ENCODE peak calls at places on chromosomes 3 and 15, in seven cellular contexts. One of them, this sample, is unnamed.

GRCh38 chr3:159796744-159797143 is 191.9 kb upstream of the IL12A start:
- DNase-seq in H1: no peak
- DNase-seq in K562: no peak
- DNase-seq in HCT116: no peak
- DNase-seq in SK-N-SH: no peak
- DNase-seq in GM12878: no peak
- DNase-seq in HepG2: no peak
- DNase-seq in this sample: no peak

GRCh38 chr15:74710349-74711094 is 14.7 kb upstream of the EDC3 start:
- DNase-seq in H1: no peak
- DNase-seq in K562: no peak
- DNase-seq in HCT116: no peak
- DNase-seq in SK-N-SH: no peak
- DNase-seq in GM12878: no peak
- DNase-seq in HepG2: no peak
- DNase-seq in this sample: no peak

GRCh38 chr3:152835311-152836102 is 576 bp downstream of the P2RY1 start:
- DNase-seq in H1: peak
- DNase-seq in K562: peak
- DNase-seq in HCT116: no peak
- DNase-seq in SK-N-SH: peak
- DNase-seq in GM12878: no peak
- DNase-seq in HepG2: no peak
- DNase-seq in this sample: no peak

GRCh38 chr3:125119752-125120369 is 64.1 kb upstream of the HEG1 start:
- DNase-seq in H1: no peak
- DNase-seq in K562: no peak
- DNase-seq in HCT116: no peak
- DNase-seq in SK-N-SH: no peak
- DNase-seq in GM12878: peak
- DNase-seq in HepG2: no peak
- DNase-seq in this sample: no peak

GRCh38 chr3:132660745-132661067 is 577 bp downstream of the UBA5 start:
- DNase-seq in H1: no peak
- DNase-seq in K562: peak
- DNase-seq in HCT116: peak
- DNase-seq in SK-N-SH: peak
- DNase-seq in GM12878: no peak
- DNase-seq in HepG2: no peak
- DNase-seq in this sample: no peak

GRCh38 chr3:14451844-14452533 is 49.6 kb downstream of the SLC6A6 start:
- DNase-seq in H1: no peak
- DNase-seq in K562: no peak
- DNase-seq in HCT116: no peak
- DNase-seq in SK-N-SH: no peak
- DNase-seq in GM12878: no peak
- DNase-seq in HepG2: peak
- DNase-seq in this sample: no peak

GRCh38 chr3:37571269-37571668 is 290.4 kb upstream of the CTDSPL start:
- DNase-seq in H1: no peak
- DNase-seq in K562: no peak
- DNase-seq in HCT116: no peak
- DNase-seq in SK-N-SH: no peak
- DNase-seq in GM12878: no peak
- DNase-seq in HepG2: no peak
- DNase-seq in this sample: peak

GRCh38 chr3:23664459-23664858 is 141.3 kb upstream of the UBE2E1 start:
- DNase-seq in H1: no peak
- DNase-seq in K562: no peak
- DNase-seq in HCT116: no peak
- DNase-seq in SK-N-SH: no peak
- DNase-seq in GM12878: no peak
- DNase-seq in HepG2: no peak
- DNase-seq in this sample: no peak

GRCh38 chr3:37810788-37811187 is 50.9 kb upstream of the CTDSPL start:
- DNase-seq in H1: no peak
- DNase-seq in K562: no peak
- DNase-seq in HCT116: no peak
- DNase-seq in SK-N-SH: no peak
- DNase-seq in GM12878: no peak
- DNase-seq in HepG2: no peak
- DNase-seq in this sample: no peak

GRCh38 chr3:185629554-185630181 is 43.6 kb downstream of the SENP2 start:
- DNase-seq in H1: no peak
- DNase-seq in K562: no peak
- DNase-seq in HCT116: no peak
- DNase-seq in SK-N-SH: no peak
- DNase-seq in GM12878: peak
- DNase-seq in HepG2: no peak
- DNase-seq in this sample: no peak

GRCh38 chr3:131555456-131555855 is 52.7 kb upstream of the MRPL3 start:
- DNase-seq in H1: no peak
- DNase-seq in K562: no peak
- DNase-seq in HCT116: no peak
- DNase-seq in SK-N-SH: no peak
- DNase-seq in GM12878: no peak
- DNase-seq in HepG2: no peak
- DNase-seq in this sample: no peak

GRCh38 chr3:129305592-129306091 is 27.0 kb downstream of the HMCES start:
- DNase-seq in H1: peak
- DNase-seq in K562: peak
- DNase-seq in HCT116: no peak
- DNase-seq in SK-N-SH: no peak
- DNase-seq in GM12878: no peak
- DNase-seq in HepG2: no peak
- DNase-seq in this sample: no peak

GRCh38 chr15:95626501-95627361 is 703.8 kb upstream of the NR2F2 start:
- DNase-seq in H1: no peak
- DNase-seq in K562: no peak
- DNase-seq in HCT116: no peak
- DNase-seq in SK-N-SH: no peak
- DNase-seq in GM12878: no peak
- DNase-seq in HepG2: no peak
- DNase-seq in this sample: no peak

GRCh38 chr3:38565339-38566214 is 69.4 kb downstream of the EXOG start:
- DNase-seq in H1: no peak
- DNase-seq in K562: no peak
- DNase-seq in HCT116: no peak
- DNase-seq in SK-N-SH: no peak
- DNase-seq in GM12878: no peak
- DNase-seq in HepG2: no peak
- DNase-seq in this sample: no peak

GRCh38 chr3:99700637-99701268 is 62.4 kb downstream of the COL8A1 start:
- DNase-seq in H1: no peak
- DNase-seq in K562: no peak
- DNase-seq in HCT116: no peak
- DNase-seq in SK-N-SH: no peak
- DNase-seq in GM12878: no peak
- DNase-seq in HepG2: peak
- DNase-seq in this sample: no peak

GRCh38 chr3:136931587-136931986 is 26.2 kb upstream of the IL20RB start:
- DNase-seq in H1: no peak
- DNase-seq in K562: no peak
- DNase-seq in HCT116: no peak
- DNase-seq in SK-N-SH: no peak
- DNase-seq in GM12878: no peak
- DNase-seq in HepG2: no peak
- DNase-seq in this sample: no peak

GRCh38 chr15:79524531-79524930 is 92.4 kb downstream of the MINAR1 start:
- DNase-seq in H1: peak
- DNase-seq in K562: no peak
- DNase-seq in HCT116: no peak
- DNase-seq in SK-N-SH: no peak
- DNase-seq in GM12878: no peak
- DNase-seq in HepG2: no peak
- DNase-seq in this sample: no peak

GRCh38 chr15:68426149-68426548 is 5.8 kb downstream of the ITGA11 start:
- DNase-seq in H1: no peak
- DNase-seq in K562: no peak
- DNase-seq in HCT116: no peak
- DNase-seq in SK-N-SH: no peak
- DNase-seq in GM12878: no peak
- DNase-seq in HepG2: no peak
- DNase-seq in this sample: no peak

DNA sequence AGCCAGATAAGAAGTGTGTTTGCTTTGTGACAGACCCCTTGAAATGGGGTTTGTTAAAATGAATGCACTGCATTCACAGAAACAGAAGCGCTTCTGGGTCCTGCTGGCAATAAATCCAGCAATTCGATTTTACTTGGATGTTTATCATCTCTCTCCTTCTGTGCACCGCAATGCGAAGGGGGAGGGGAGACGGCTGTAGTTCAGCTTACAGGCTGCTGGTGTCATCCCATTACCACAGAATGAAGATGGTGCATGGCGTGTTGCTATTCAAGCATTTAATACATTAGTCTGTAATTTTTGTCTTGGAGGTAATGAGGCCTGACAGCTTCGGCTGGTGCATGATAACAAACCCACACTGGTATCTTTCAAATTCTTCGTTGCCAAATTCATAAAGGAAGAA is 418.1 kb downstream of the OTOL1 start:
- DNase-seq in H1: peak
- DNase-seq in K562: no peak
- DNase-seq in HCT116: no peak
- DNase-seq in SK-N-SH: peak
- DNase-seq in GM12878: no peak
- DNase-seq in HepG2: peak
- DNase-seq in this sample: no peak
- TF ChIP-seq JUND in H1: no peak
- TF ChIP-seq JUND in K562: no peak
- TF ChIP-seq JUND in HCT116: no peak
- TF ChIP-seq JUND in SK-N-SH: no peak
- TF ChIP-seq JUND in GM12878: no peak
- TF ChIP-seq JUND in HepG2: no peak
- TF ChIP-seq JUND in this sample: no peak

DNA sequence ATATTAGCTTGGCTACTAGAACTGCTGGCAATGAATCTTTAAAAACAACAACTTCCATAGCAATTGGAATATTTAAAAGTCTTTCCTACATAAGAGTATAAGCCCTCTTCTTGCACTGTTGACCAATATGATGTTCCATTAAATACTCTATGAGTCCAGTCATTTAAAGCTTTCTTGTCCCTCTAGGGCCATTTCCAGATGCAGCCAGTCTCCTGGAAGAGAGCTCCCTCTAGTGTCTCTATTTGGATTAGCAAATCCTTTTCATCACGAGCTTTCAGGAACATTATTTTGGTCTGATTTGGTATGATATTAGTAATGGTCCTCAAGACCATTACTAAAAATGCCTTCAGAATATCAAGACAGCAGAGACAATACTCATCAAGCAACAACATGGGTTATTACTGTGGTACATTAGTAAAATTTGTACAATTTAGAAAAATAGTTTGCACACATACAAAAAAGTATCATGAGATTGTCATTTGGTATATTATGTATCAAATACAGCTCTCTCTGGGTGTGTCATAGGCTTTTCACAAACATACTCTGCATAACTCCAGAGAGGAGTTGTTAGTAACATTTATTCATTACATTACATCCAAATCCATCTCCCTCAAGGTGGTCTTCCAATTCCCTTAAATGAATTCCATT is 101.3 kb downstream of the DPH6 start:
- DNase-seq in H1: no peak
- DNase-seq in K562: peak
- DNase-seq in HCT116: peak
- DNase-seq in SK-N-SH: peak
- DNase-seq in GM12878: peak
- DNase-seq in HepG2: peak
- DNase-seq in this sample: peak
- TF ChIP-seq JUND in H1: no peak
- TF ChIP-seq JUND in K562: no peak
- TF ChIP-seq JUND in HCT116: no peak
- TF ChIP-seq JUND in SK-N-SH: no peak
- TF ChIP-seq JUND in GM12878: no peak
- TF ChIP-seq JUND in HepG2: no peak
- TF ChIP-seq JUND in this sample: no peak

DNA sequence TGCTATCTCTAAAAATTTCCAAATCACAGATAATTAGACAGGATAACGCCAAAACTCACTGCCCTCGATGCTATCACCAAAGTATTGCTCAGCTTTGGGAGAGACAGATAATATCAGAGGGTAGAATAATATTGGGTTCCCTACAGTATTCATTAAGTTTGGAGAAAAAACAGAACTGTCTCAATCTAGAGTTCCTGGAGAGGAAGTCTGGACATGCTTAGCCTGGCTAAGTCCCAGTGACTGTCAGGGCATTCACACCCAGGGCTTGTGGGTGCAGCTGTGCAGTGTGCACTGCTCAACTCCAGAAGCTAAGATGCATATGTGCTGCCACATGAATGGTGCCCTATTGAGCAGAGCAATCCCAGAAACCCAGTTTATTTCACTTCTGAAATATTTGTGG is 459.6 kb upstream of the DPH6 start:
- DNase-seq in H1: no peak
- DNase-seq in K562: no peak
- DNase-seq in HCT116: no peak
- DNase-seq in SK-N-SH: peak
- DNase-seq in GM12878: no peak
- DNase-seq in HepG2: no peak
- DNase-seq in this sample: no peak
- TF ChIP-seq JUND in H1: no peak
- TF ChIP-seq JUND in K562: no peak
- TF ChIP-seq JUND in HCT116: no peak
- TF ChIP-seq JUND in SK-N-SH: no peak
- TF ChIP-seq JUND in GM12878: no peak
- TF ChIP-seq JUND in HepG2: no peak
- TF ChIP-seq JUND in this sample: no peak

GRCh38 chr15:56765252-56765651 is 31.9 kb upstream of the ZNF280D start:
- DNase-seq in H1: no peak
- DNase-seq in K562: no peak
- DNase-seq in HCT116: no peak
- DNase-seq in SK-N-SH: no peak
- DNase-seq in GM12878: no peak
- DNase-seq in HepG2: no peak
- DNase-seq in this sample: peak
- TF ChIP-seq JUND in H1: no peak
- TF ChIP-seq JUND in K562: no peak
- TF ChIP-seq JUND in HCT116: no peak
- TF ChIP-seq JUND in SK-N-SH: no peak
- TF ChIP-seq JUND in GM12878: no peak
- TF ChIP-seq JUND in HepG2: no peak
- TF ChIP-seq JUND in this sample: no peak

GRCh38 chr15:40684381-40684780 is 10.6 kb upstream of the RAD51 start:
- DNase-seq in H1: no peak
- DNase-seq in K562: no peak
- DNase-seq in HCT116: no peak
- DNase-seq in SK-N-SH: no peak
- DNase-seq in GM12878: no peak
- DNase-seq in HepG2: no peak
- DNase-seq in this sample: no peak
- TF ChIP-seq JUND in H1: no peak
- TF ChIP-seq JUND in K562: no peak
- TF ChIP-seq JUND in HCT116: no peak
- TF ChIP-seq JUND in SK-N-SH: no peak
- TF ChIP-seq JUND in GM12878: no peak
- TF ChIP-seq JUND in HepG2: no peak
- TF ChIP-seq JUND in this sample: no peak

This sample was measured in T47D.